ENCODE peak calls at places on chromosomes 16 and 17, in four cellular contexts. K is progenitor cell of endocrine pancreas, Q is prostate gland, L is tibial artery. J is an unnamed sample.

GRCh38 chr16:54178491-54178976 is 108.1 kb downstream of the IRX3 start:
- DNase-seq in K (no peak), Q (no peak), L (no peak), J (no peak)

GRCh38 chr16:20734782-20735181 is 6.8 kb downstream of the THUMPD1 start:
- DNase-seq in Q (no peak), L (no peak), K (no peak), J (no peak)

GRCh38 chr17:30337393-30337999 is 3.6 kb upstream of the TMIGD1 start:
- DNase-seq in K (no peak), Q (no peak), L (no peak), J (no peak)

GRCh38 chr17:49546546-49547535 is 28.8 kb upstream of the NXPH3 start:
- DNase-seq in L (no peak), K (no peak), Q (no peak), J (no peak)

GRCh38 chr16:81601008-81601428 is 156.4 kb downstream of the CMIP start:
- DNase-seq in K (no peak), Q (peak), L (peak), J (no peak)

GRCh38 chr17:44280383-44280782 is 12.4 kb upstream of the SLC4A1 start:
- DNase-seq in Q (no peak), L (no peak), K (no peak), J (no peak)

GRCh38 chr16:50699345-50700159 is 6.1 kb downstream of the NOD2 start:
- DNase-seq in Q (no peak), K (no peak), L (no peak), J (no peak)

GRCh38 chr16:676565-677297 is 1.3 kb downstream of the RHBDL1 start:
- DNase-seq in K (no peak), Q (peak), L (no peak), J (no peak)

GRCh38 chr16:84058664-84059063 is 16.1 kb upstream of the SLC38A8 start:
- DNase-seq in Q (no peak), K (no peak), L (no peak), J (no peak)

GRCh38 chr16:66295761-66296546 is 70.5 kb upstream of the CDH5 start:
- DNase-seq in Q (no peak), K (no peak), L (no peak), J (no peak)

GRCh38 chr17:12422632-12423031 is 243.1 kb upstream of the MYOCD start:
- DNase-seq in K (no peak), Q (peak), L (no peak), J (peak)

GRCh38 chr16:80707686-80708085 is 96.7 kb downstream of the CDYL2 start:
- DNase-seq in Q (no peak), K (no peak), L (no peak), J (no peak)

GRCh38 chr16:15689290-15689689 is 39.2 kb downstream of the NDE1 start:
- DNase-seq in Q (no peak), K (no peak), L (no peak), J (no peak)

GRCh38 chr17:3870871-3871306 is 22.0 kb downstream of the CAMKK1 start:
- DNase-seq in Q (no peak), K (no peak), L (no peak), J (no peak)

GRCh38 chr17:21214015-21214776 is at the start of gene TMEM11:
- DNase-seq in L (peak), K (peak), Q (peak), J (peak)

GRCh38 chr17:47423406-47424295 is 99.9 kb downstream of the EFCAB13 start:
- DNase-seq in L (no peak), Q (peak), K (peak), J (no peak)

GRCh38 chr17:80593171-80593570 is 48.5 kb downstream of the RPTOR start:
- DNase-seq in L (no peak), Q (no peak), K (no peak), J (no peak)

DNA sequence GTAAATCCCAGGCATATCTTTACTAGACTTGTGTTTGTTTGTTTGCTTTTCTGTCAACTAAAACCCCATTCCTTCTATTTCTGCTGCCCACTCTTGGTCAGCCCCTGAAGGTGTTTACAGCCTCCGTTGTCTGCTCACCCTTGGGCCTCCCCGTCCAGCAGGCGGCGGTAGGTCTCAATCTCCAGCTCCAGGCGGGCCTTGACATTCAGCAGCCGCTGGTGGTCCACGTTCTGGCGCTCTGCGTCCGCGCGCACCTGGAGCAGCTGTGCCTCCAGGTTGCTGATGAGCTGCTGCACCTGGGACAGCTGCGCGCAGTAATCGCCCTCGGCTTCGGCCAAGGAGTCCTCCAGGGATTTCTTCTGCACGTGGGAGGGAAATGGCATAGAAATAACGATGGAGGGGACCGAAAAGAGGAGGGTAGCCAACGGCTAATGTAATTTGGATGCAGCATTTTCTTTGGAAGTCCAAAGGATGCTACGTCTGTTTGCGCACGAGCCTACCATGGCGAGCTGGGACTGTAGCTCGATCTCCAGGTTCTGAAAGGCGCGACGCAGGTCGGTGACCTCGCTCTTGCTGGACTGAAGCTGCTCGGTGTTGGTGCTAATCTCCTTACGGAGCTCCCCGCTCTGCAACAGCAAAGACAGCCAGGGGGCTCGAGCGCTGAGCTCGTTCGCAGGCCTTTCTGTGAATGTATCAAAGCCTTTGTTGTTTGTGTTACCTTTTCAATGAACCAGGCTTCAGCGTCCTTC is 3.9 kb downstream of the KRT12 start:
- DNase-seq in Q (no peak), L (no peak), K (peak), J (no peak)
- TF ChIP-seq CTCF in Q (no peak), L (no peak), K (peak), J (peak)

GRCh38 chr16:85753976-85754375 is 3.1 kb upstream of the C16orf74 start:
- DNase-seq in K (no peak), Q (no peak), L (no peak), J (no peak)

GRCh38 chr16:85753559-85753958 is 2.7 kb upstream of the C16orf74 start:
- DNase-seq in Q (peak), L (no peak), K (no peak), J (peak)

GRCh38 chr16:85751665-85752501 is 987 bp upstream of the C16orf74 start:
- DNase-seq in K (no peak), L (no peak), Q (no peak), J (no peak)

GRCh38 chr16:85754403-85754802 is 3.5 kb upstream of the C16orf74 start:
- DNase-seq in L (no peak), Q (no peak), K (no peak), J (no peak)

DNA sequence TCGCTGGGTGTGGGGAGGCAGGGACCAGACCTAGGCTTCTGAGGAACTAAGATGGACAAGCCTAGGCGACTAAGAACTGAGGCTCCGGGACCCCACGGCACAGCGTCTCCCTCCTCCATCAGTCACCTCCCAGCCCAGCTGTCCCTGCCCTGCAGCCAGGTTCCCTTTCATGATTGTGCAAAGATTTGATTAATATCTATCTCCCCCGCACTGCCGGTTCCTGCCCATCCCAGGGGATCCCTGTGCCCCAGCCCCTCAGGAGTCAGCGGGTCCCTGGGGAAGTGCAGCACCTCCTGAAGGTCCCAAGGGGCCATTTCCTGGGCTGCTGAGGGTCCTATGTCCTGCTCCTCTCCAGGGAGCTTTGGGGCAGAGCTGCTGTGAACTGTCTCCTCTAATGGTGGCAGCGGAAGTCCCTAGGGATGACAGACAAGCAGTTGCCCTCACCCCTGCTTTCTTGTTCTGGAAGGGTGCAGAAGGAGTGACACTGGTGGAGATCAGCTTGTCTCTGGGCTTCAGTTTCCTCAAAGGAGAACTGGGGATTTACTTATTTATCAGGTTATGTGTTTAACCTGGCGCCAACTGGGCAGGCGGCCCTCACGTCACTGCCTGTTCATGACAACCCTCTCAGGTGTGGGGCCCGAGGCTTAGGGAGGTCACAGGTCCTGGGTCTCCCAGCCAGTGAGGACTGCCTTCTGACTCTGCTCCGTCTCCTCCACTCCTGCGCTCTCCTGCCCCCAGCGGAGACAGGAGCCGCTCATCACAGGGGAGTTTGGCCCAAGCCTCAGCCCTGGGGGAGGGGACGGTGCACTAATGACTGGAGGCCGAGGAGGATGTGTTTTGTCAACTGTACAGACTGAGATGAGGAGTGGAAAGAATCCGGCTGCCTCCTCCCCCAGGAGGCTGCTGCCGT is 1.9 kb upstream of the C16orf74 start:
- DNase-seq in L (no peak), Q (peak), K (no peak), J (peak)
- TF ChIP-seq CTCF in L (no peak), Q (peak), K (no peak), J (peak)

DNA sequence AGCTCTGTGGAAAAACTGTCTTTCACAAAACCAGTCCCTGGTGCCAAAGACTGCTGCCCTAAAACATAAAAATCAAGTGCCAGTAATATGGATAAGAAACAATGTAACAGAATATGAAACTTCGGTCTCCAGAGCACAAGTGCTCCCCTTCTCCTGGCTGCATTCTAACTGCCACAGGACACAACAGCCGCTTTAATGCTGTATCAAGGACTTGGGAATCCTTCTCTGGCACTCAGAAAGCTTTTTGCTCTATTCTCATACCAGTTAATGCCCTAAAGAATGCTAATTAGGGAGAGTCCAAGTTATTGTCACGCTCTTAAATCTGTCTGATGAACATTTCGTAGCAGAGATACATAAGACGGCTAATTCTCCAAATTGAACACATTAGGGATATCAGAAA is 90.9 kb downstream of the PARN start:
- DNase-seq in K (no peak), Q (no peak), L (no peak), J (no peak)
- TF ChIP-seq CTCF in K (no peak), Q (no peak), L (no peak), J (no peak)

GRCh38 chr16:30834130-30834740 is 47.2 kb upstream of the ZNF629 start:
- DNase-seq in K (no peak), Q (no peak), L (no peak), J (no peak)

GRCh38 chr16:30830072-30830417 is 43.0 kb upstream of the ZNF629 start:
- DNase-seq in L (no peak), K (no peak), Q (no peak), J (no peak)

GRCh38 chr16:30829130-30830071 is 42.4 kb upstream of the ZNF629 start:
- DNase-seq in K (no peak), Q (no peak), L (no peak), J (no peak)
- TF ChIP-seq CTCF in K (no peak), Q (no peak), L (no peak), J (no peak)

GRCh38 chr17:18093616-18094408 is 6.1 kb downstream of the DRG2 start:
- DNase-seq in Q (peak), K (no peak), L (peak), J (peak)

GRCh38 chr17:18084256-18084655 is 3.5 kb upstream of the DRG2 start:
- DNase-seq in K (no peak), Q (no peak), L (no peak), J (no peak)

GRCh38 chr17:18089613-18090012 is 1.9 kb downstream of the DRG2 start:
- DNase-seq in K (no peak), L (no peak), Q (no peak), J (no peak)

GRCh38 chr17:18087610-18088491 is at the start of gene DRG2:
- DNase-seq in Q (peak), L (peak), K (peak), J (peak)
- TF ChIP-seq CTCF in Q (peak), L (no peak), K (peak), J (no peak)

DNA sequence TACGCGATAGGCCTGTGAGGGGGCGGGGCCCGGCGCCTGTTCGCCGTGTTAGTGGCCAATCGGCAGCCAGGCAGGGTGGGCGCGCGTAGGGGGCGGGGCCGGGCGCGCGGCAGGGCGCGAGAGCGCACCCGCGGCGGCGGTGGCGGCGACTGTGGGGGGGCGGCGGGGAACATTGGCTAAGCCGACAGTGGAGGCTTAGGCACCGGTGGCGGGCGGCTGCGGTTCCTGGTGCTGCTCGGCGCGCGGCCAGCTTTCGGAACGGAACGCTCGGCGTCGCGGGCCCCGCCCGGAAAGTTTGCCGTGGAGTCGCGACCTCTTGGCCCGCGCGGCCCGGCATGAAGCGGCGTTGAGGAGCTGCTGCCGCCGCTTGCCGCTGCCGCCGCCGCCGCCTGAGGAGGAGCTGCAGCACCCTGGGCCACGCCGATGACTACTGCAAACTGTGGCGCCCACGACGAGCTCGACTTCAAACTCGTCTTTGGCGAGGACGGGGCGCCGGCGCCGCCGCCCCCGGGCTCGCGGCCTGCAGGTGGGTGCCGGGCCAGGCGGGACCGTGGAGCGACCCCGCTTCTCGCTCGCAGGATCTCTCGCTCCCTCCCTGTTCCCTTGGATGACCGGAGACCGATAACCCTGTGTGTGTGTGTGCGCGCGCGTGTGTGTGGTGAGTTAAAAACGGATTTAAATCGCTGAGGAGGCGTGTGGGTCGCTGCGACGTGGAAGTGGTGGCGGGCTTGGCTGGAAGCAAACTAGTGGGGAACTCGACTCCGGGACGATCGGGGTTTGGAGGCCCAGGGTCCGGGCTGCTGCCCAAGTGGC is at the start of gene NFATC3:
- DNase-seq in K (peak), L (peak), Q (peak), J (peak)
- TF ChIP-seq CTCF in K (peak), L (no peak), Q (no peak), J (peak)

GRCh38 chr17:33686171-33686570 is 393.1 kb upstream of the ASIC2 start:
- DNase-seq in Q (no peak), L (no peak), K (peak), J (no peak)
- TF ChIP-seq CTCF in Q (no peak), L (no peak), K (peak), J (peak)

GRCh38 chr16:86819523-86819887 is 241.2 kb downstream of the FOXL1 start:
- DNase-seq in L (no peak), K (no peak), Q (no peak), J (no peak)
- TF ChIP-seq CTCF in L (no peak), K (peak), Q (no peak), J (no peak)

GRCh38 chr16:10616744-10617640 is 36.6 kb upstream of the EMP2 start:
- DNase-seq in L (no peak), K (no peak), Q (peak), J (peak)
- TF ChIP-seq CTCF in L (no peak), K (no peak), Q (peak), J (no peak)